ENCODE peak calls at places on chromosomes 5 and 9, in five cellular contexts. H is GM12878, D is HepG2, K is K562, A is H1. W is an unnamed sample.

GRCh38 chr9:134889386-134890214 is 9.0 kb downstream of the FCN2 start:
- DNase-seq in D (no peak), A (no peak), K (no peak), H (no peak), W (peak; percentile 3)

GRCh38 chr5:118891252-118891651 is 97.1 kb downstream of the DTWD2 start:
- DNase-seq in K (no peak), D (no peak), A (no peak), H (peak; percentile 4), W (no peak)

GRCh38 chr5:113378081-113378480 is 56.7 kb downstream of the TSSK1B start:
- DNase-seq in H (no peak), K (no peak), A (no peak), D (no peak), W (no peak)

GRCh38 chr9:128160603-128160987 is 530 bp downstream of the BBLN start:
- DNase-seq in D (no peak), A (no peak), K (peak; percentile 84), H (no peak), W (no peak)

GRCh38 chr5:97657239-97657638 is 474.2 kb upstream of the RIOK2 start:
- DNase-seq in H (no peak), K (no peak), D (no peak), A (no peak), W (no peak)

GRCh38 chr5:83026930-83027687 is 50.1 kb downstream of the TMEM167A start:
- DNase-seq in H (peak; percentile 30), A (no peak), K (no peak), D (no peak), W (peak; percentile 19)

GRCh38 chr9:88387733-88388202 is 476 bp upstream of the SPIN1 start:
- DNase-seq in K (peak; percentile 36), A (no peak), H (no peak), D (peak; percentile 20), W (peak; percentile 55)

GRCh38 chr9:111113712-111114111 is 75.4 kb upstream of the LPAR1 start:
- DNase-seq in D (no peak), H (no peak), A (no peak), K (no peak), W (no peak)

GRCh38 chr5:107696071-107696470 is 25.3 kb upstream of the EFNA5 start:
- DNase-seq in H (no peak), A (no peak), K (no peak), D (no peak), W (peak; percentile 36)

GRCh38 chr9:113492343-113493079 is 29.0 kb downstream of the RGS3 start:
- DNase-seq in D (no peak), A (no peak), H (no peak), K (no peak), W (no peak)

GRCh38 chr5:146283344-146283761 is 55.3 kb upstream of the POU4F3 start:
- DNase-seq in D (peak; percentile 18), A (no peak), H (no peak), K (no peak), W (no peak)

GRCh38 chr5:7261049-7261448 is 134.9 kb upstream of the ADCY2 start:
- DNase-seq in D (peak; percentile 42), H (no peak), A (no peak), K (peak; percentile 49), W (peak; percentile 80)

GRCh38 chr9:75289332-75289731 is 201.0 kb downstream of the OSTF1 start:
- DNase-seq in H (no peak), D (no peak), A (no peak), K (no peak), W (no peak)

GRCh38 chr5:132773601-132774355 is 3.3 kb downstream of the SEPTIN8 start:
- DNase-seq in H (no peak), K (peak; percentile 79), D (no peak), A (no peak), W (no peak)

GRCh38 chr5:109334056-109334455 is 75.7 kb downstream of the PJA2 start:
- DNase-seq in H (no peak), K (no peak), A (no peak), D (no peak), W (no peak)

GRCh38 chr9:99057665-99058625 is 47.0 kb upstream of the TGFBR1 start:
- DNase-seq in D (no peak), A (no peak), K (peak; percentile 94), H (peak; percentile 64), W (no peak)

GRCh38 chr9:136629879-136630661 is 32.6 kb upstream of the EGFL7 start:
- DNase-seq in A (peak; percentile 88), H (no peak), K (peak; percentile 70), D (peak; percentile 39), W (peak; percentile 86)

GRCh38 chr5:96111080-96111756 is 149.6 kb upstream of the ELL2 start:
- DNase-seq in A (no peak), K (no peak), H (no peak), D (peak; percentile 30), W (no peak)

GRCh38 chr5:124949862-124950261 is 203.4 kb upstream of the ZNF608 start:
- DNase-seq in A (no peak), K (no peak), H (no peak), D (no peak), W (no peak)

GRCh38 chr5:133715622-133716021 is 103.3 kb upstream of the FSTL4 start:
- DNase-seq in A (no peak), K (no peak), H (no peak), D (no peak), W (no peak)

GRCh38 chr5:179336126-179336870 is 9.0 kb downstream of the ADAMTS2 start:
- DNase-seq in A (no peak), D (no peak), K (no peak), H (no peak), W (no peak)

GRCh38 chr9:111891910-111892499 is 4.6 kb upstream of the UGCG start:
- DNase-seq in D (peak; percentile 16), K (peak; percentile 73), A (no peak), H (no peak), W (no peak)

GRCh38 chr5:175655411-175655810 is 2.5 kb upstream of the HRH2 start:
- DNase-seq in K (no peak), D (no peak), H (no peak), A (no peak), W (no peak)

GRCh38 chr5:175659546-175660248 is 1.8 kb downstream of the HRH2 start:
- DNase-seq in K (no peak), A (no peak), D (no peak), H (no peak), W (no peak)

GRCh38 chr5:175656966-175657365 is 905 bp upstream of the HRH2 start:
- DNase-seq in A (no peak), K (no peak), H (no peak), D (no peak), W (no peak)

GRCh38 chr5:175657593-175658271 is at the start of gene HRH2:
- DNase-seq in K (no peak), A (peak; percentile 71), D (no peak), H (no peak), W (peak; percentile 50)

DNA sequence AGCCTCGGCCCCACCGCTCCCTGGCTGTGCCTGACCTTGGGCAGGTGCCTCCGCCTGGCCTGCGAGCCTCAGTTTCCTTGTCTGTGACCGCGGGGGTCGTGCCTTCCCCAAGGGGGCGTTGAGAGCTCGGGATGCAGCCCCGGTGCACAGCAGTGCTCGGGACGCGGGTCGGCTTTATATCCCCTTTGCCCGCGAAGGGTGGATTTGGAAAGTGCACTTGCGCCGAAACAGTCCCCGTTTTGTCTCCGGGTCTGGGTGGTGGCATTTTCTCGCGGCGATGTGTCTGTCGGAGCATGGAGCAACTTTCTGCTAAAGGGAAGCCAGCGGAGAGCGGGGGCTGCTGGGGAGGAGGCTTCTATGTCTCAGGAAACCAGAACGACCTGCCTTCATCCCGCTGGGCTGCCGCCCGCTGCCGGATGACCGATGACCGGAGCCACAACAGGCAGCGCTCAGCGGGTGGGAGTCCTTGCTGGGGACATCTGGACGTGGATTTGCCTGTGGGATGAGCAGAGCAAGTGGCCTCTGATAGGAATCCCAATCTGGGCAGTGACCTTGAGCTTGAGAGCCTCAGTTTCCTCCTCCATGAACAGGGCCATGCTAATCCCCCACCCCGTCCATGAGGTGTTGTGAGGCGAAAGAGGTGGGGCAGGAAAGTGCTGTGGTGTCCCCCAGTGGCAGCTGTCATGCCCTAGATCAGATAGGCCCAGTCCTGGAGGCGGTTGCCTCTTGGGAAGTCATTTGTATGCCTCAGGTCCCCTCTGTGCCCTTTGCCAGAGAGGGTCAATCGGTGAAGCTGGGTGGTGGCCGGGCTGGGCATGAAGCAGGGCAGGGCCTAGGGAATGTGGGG is 651 bp downstream of the HRH2 start:
- DNase-seq in H (no peak), A (peak; percentile 76), D (no peak), K (no peak), W (peak; percentile 52)
- TF ChIP-seq CTCF in H (no peak), A (no peak), D (no peak), K (no peak), W (no peak)

GRCh38 chr5:176383961-176384360 is 4.4 kb downstream of the NOP16 start:
- DNase-seq in K (no peak), D (no peak), A (no peak), H (no peak), W (no peak)

GRCh38 chr5:176384991-176385390 is 3.4 kb downstream of the NOP16 start:
- DNase-seq in H (no peak), D (no peak), K (no peak), A (no peak), W (no peak)

GRCh38 chr5:176383248-176383905 is 5.0 kb downstream of the NOP16 start:
- DNase-seq in A (no peak), D (no peak), K (no peak), H (no peak), W (no peak)

GRCh38 chr5:176382721-176383120 is 5.7 kb downstream of the NOP16 start:
- DNase-seq in A (no peak), D (no peak), K (no peak), H (no peak), W (no peak)

DNA sequence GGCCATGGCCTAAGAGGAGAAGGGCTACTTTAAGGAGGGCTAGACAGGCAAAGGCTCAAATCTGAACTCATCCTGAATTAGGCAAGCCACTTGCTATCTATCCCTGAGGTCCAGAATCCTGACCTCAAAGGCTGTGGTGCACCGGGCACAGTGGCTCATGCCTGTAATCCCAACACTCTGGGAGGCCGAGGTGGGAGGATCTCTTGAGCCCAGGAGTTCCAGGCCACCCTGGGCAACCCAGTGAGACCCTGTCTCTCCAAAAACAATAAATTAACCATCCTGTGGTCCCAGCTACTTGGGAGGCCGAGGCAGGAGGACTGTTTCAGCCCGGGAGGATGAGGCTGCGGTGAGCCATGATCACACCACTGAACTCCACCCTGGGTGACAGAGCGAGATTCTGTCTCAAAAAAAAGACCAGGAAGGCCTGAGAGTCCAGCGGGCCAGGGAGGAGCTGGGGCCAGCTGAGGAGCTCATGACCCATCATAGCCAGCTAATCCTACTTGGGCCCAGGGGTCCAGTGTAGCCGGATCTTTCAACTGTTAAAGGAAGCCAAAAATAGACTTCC is 4.0 kb downstream of the NOP16 start:
- DNase-seq in A (no peak), K (no peak), D (no peak), H (no peak), W (no peak)
- TF ChIP-seq ATF2 in A (no peak), K (no peak), D (no peak), H (no peak), W (no peak)

DNA sequence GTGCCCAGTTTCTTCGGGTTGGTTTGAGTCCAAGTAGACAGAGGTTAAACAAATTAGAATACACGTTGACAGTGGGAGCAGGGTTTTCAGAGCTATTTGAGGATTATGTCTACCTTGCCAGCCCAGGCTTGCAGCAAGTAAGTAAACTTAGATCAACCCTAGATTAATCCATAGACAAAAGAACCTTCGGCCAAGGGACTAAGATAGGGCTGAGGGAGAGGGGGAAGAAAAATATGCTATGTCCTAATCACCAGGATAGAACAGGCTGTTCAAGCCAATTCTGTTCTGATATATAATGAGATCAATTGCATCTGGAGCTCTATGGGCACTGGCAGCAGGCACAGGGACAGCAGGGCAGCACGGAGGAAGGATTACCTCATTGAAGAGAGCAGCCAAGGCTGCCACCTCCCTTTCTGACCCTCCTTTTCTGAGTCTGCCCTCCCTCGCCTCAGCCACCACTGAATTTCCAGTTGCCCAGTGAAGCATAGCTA is 377.7 kb downstream of the PIK3R1 start:
- DNase-seq in A (no peak), D (no peak), H (no peak), K (no peak), W (no peak)
- TF ChIP-seq MAX in A (no peak), D (no peak), H (no peak), K (no peak), W (no peak)

GRCh38 chr9:121744687-121745395 is 93.4 kb downstream of the DAB2IP start:
- DNase-seq in D (peak; percentile 61), H (no peak), A (no peak), K (no peak), W (no peak)
- TF ChIP-seq CTCF in D (no peak), H (no peak), A (no peak), K (no peak), W (no peak)

W was measured in WTC11.